ENCODE peak calls at places on chromosomes 1 and 21, in seven cellular contexts. One of them, this sample, is unnamed. For H3K4me1, the result is how much of the 10 kb centered on the place peaks cover.

GRCh38 chr1:1432566-1432950 is 2.9 kb upstream of the VWA1 start:
- DNase-seq in upper lobe of right lung: no peak
- DNase-seq in tibial artery: no peak
- DNase-seq in mesenchymal stem cell: no peak
- DNase-seq in heart right ventricle: no peak
- DNase-seq in mammary epithelial cell: no peak
- DNase-seq in lower lobe of right lung: no peak
- DNase-seq in this sample: no peak

GRCh38 chr1:111956155-111956817 is 33.2 kb downstream of the KCND3 start:
- DNase-seq in upper lobe of right lung: no peak
- DNase-seq in tibial artery: no peak
- DNase-seq in mesenchymal stem cell: no peak
- DNase-seq in heart right ventricle: no peak
- DNase-seq in mammary epithelial cell: no peak
- DNase-seq in lower lobe of right lung: no peak
- DNase-seq in this sample: no peak

GRCh38 chr1:21539933-21540332 is 30.7 kb downstream of the ALPL start:
- DNase-seq in upper lobe of right lung: no peak
- DNase-seq in tibial artery: no peak
- DNase-seq in mesenchymal stem cell: peak
- DNase-seq in heart right ventricle: peak
- DNase-seq in mammary epithelial cell: peak
- DNase-seq in lower lobe of right lung: peak
- DNase-seq in this sample: peak

GRCh38 chr1:164588388-164589341 is 29.7 kb downstream of the PBX1 start:
- DNase-seq in upper lobe of right lung: peak
- DNase-seq in tibial artery: peak
- DNase-seq in mesenchymal stem cell: peak
- DNase-seq in heart right ventricle: peak
- DNase-seq in mammary epithelial cell: no peak
- DNase-seq in lower lobe of right lung: peak
- DNase-seq in this sample: no peak

GRCh38 chr1:100452641-100453040 is 85.3 kb upstream of the GPR88 start:
- DNase-seq in upper lobe of right lung: no peak
- DNase-seq in tibial artery: no peak
- DNase-seq in mesenchymal stem cell: peak
- DNase-seq in heart right ventricle: no peak
- DNase-seq in mammary epithelial cell: peak
- DNase-seq in lower lobe of right lung: no peak
- DNase-seq in this sample: no peak

GRCh38 chr1:32099426-32099825 is 8.4 kb upstream of the KPNA6 start:
- DNase-seq in upper lobe of right lung: no peak
- DNase-seq in tibial artery: no peak
- DNase-seq in mesenchymal stem cell: no peak
- DNase-seq in heart right ventricle: no peak
- DNase-seq in mammary epithelial cell: no peak
- DNase-seq in lower lobe of right lung: no peak
- DNase-seq in this sample: no peak

GRCh38 chr1:217363319-217363718 is 267.6 kb downstream of the GPATCH2 start:
- DNase-seq in upper lobe of right lung: no peak
- DNase-seq in tibial artery: no peak
- DNase-seq in mesenchymal stem cell: no peak
- DNase-seq in heart right ventricle: no peak
- DNase-seq in mammary epithelial cell: peak
- DNase-seq in lower lobe of right lung: no peak
- DNase-seq in this sample: no peak

GRCh38 chr1:240188139-240188538 is 96.5 kb downstream of the FMN2 start:
- DNase-seq in upper lobe of right lung: no peak
- DNase-seq in tibial artery: no peak
- DNase-seq in mesenchymal stem cell: no peak
- DNase-seq in heart right ventricle: no peak
- DNase-seq in mammary epithelial cell: no peak
- DNase-seq in lower lobe of right lung: no peak
- DNase-seq in this sample: no peak

GRCh38 chr1:28751315-28752056 is 14.7 kb downstream of the YTHDF2 start:
- DNase-seq in upper lobe of right lung: no peak
- DNase-seq in tibial artery: no peak
- DNase-seq in mesenchymal stem cell: peak
- DNase-seq in heart right ventricle: no peak
- DNase-seq in mammary epithelial cell: peak
- DNase-seq in lower lobe of right lung: no peak
- DNase-seq in this sample: no peak

GRCh38 chr1:20732071-20732587 is 374 bp downstream of the SH2D5 start:
- DNase-seq in upper lobe of right lung: peak
- DNase-seq in tibial artery: no peak
- DNase-seq in mesenchymal stem cell: peak
- DNase-seq in heart right ventricle: peak
- DNase-seq in mammary epithelial cell: peak
- DNase-seq in lower lobe of right lung: no peak
- DNase-seq in this sample: peak

GRCh38 chr1:27418326-27418761 is 25.9 kb downstream of the GPR3 start:
- DNase-seq in upper lobe of right lung: no peak
- DNase-seq in tibial artery: peak
- DNase-seq in mesenchymal stem cell: peak
- DNase-seq in heart right ventricle: peak
- DNase-seq in mammary epithelial cell: peak
- DNase-seq in lower lobe of right lung: peak
- DNase-seq in this sample: no peak

GRCh38 chr1:211579434-211580302 is 707 bp upstream of the SLC30A1 start:
- DNase-seq in upper lobe of right lung: peak
- DNase-seq in tibial artery: peak
- DNase-seq in mesenchymal stem cell: peak
- DNase-seq in heart right ventricle: no peak
- DNase-seq in mammary epithelial cell: no peak
- DNase-seq in lower lobe of right lung: peak
- DNase-seq in this sample: peak

GRCh38 chr1:233387585-233387984 is 60.1 kb downstream of the MAP3K21 start:
- DNase-seq in upper lobe of right lung: no peak
- DNase-seq in tibial artery: no peak
- DNase-seq in mesenchymal stem cell: no peak
- DNase-seq in heart right ventricle: no peak
- DNase-seq in mammary epithelial cell: no peak
- DNase-seq in lower lobe of right lung: no peak
- DNase-seq in this sample: no peak

GRCh38 chr1:64295566-64295965 is 92.1 kb downstream of the UBE2U start:
- DNase-seq in upper lobe of right lung: no peak
- DNase-seq in tibial artery: no peak
- DNase-seq in mesenchymal stem cell: no peak
- DNase-seq in heart right ventricle: no peak
- DNase-seq in mammary epithelial cell: peak
- DNase-seq in lower lobe of right lung: no peak
- DNase-seq in this sample: no peak

GRCh38 chr1:245124644-245125043 is 30.1 kb upstream of the KIF26B start:
- DNase-seq in upper lobe of right lung: peak
- DNase-seq in tibial artery: no peak
- DNase-seq in mesenchymal stem cell: no peak
- DNase-seq in heart right ventricle: no peak
- DNase-seq in mammary epithelial cell: no peak
- DNase-seq in lower lobe of right lung: no peak
- DNase-seq in this sample: no peak

GRCh38 chr1:69055223-69055622 is 512.5 kb upstream of the LRRC7 start:
- DNase-seq in upper lobe of right lung: no peak
- DNase-seq in tibial artery: no peak
- DNase-seq in mesenchymal stem cell: no peak
- DNase-seq in heart right ventricle: no peak
- DNase-seq in mammary epithelial cell: peak
- DNase-seq in lower lobe of right lung: no peak
- DNase-seq in this sample: no peak

GRCh38 chr1:20725189-20726106 is 7.1 kb downstream of the SH2D5 start:
- DNase-seq in upper lobe of right lung: peak
- DNase-seq in tibial artery: no peak
- DNase-seq in mesenchymal stem cell: peak
- DNase-seq in heart right ventricle: no peak
- DNase-seq in mammary epithelial cell: peak
- DNase-seq in lower lobe of right lung: no peak
- DNase-seq in this sample: no peak

GRCh38 chr21:16424331-16424749 is 694.6 kb downstream of the USP25 start:
- DNase-seq in upper lobe of right lung: no peak
- DNase-seq in tibial artery: no peak
- DNase-seq in mesenchymal stem cell: no peak
- DNase-seq in heart right ventricle: no peak
- DNase-seq in mammary epithelial cell: peak
- DNase-seq in lower lobe of right lung: no peak
- DNase-seq in this sample: no peak

GRCh38 chr1:48250572-48250971 is 28.1 kb downstream of the SLC5A9 start:
- DNase-seq in upper lobe of right lung: no peak
- DNase-seq in tibial artery: no peak
- DNase-seq in mesenchymal stem cell: no peak
- DNase-seq in heart right ventricle: no peak
- DNase-seq in mammary epithelial cell: no peak
- DNase-seq in lower lobe of right lung: no peak
- DNase-seq in this sample: no peak

GRCh38 chr1:147579532-147580199 is 38.4 kb downstream of the BCL9 start:
- DNase-seq in upper lobe of right lung: peak
- DNase-seq in tibial artery: no peak
- DNase-seq in mesenchymal stem cell: peak
- DNase-seq in heart right ventricle: no peak
- DNase-seq in mammary epithelial cell: no peak
- DNase-seq in lower lobe of right lung: peak
- DNase-seq in this sample: no peak

DNA sequence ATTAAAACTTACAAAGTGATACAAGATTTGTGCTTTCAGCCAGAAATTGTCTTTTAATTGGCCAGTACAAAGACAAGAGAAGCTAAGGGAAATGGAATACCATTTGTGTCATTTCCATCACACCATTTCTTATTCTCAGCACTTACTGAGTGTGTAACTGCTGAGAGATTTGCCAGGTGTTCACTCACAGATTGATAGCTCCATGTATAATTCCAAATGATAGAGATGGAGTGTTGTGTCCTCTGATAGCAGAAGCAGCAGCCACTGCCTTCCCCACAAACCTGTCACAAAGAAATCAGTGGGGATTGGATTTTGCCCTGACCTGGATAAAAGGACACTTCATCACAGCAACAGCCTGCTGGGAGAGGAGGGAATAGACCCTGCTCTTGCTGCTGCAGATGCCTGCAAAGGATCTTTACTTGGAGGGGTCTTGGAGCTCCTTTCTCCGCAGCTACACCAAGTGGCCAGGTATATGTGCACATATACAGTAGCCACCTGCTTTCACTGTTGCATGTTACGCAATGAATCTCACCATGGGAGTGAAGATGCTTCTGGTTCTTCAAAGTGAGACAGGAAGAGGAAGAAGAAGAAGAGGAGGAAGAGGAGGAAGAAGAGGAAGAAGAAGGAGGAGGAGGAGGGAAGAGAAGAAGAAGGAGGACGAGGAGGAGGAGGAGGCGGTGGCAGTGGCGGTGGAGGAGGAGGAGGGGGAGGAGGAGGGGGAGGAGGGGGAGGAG is 78.7 kb upstream of the KCNJ15 start:
- DNase-seq in upper lobe of right lung: no peak
- DNase-seq in tibial artery: no peak
- DNase-seq in mesenchymal stem cell: no peak
- DNase-seq in heart right ventricle: no peak
- DNase-seq in mammary epithelial cell: no peak
- DNase-seq in lower lobe of right lung: no peak
- DNase-seq in this sample: no peak
- H3K4me1 ChIP-seq in upper lobe of right lung: under half
- H3K4me1 ChIP-seq in tibial artery: under half
- H3K4me1 ChIP-seq in mesenchymal stem cell: under half
- H3K4me1 ChIP-seq in heart right ventricle: under half
- H3K4me1 ChIP-seq in mammary epithelial cell: under half
- H3K4me1 ChIP-seq in lower lobe of right lung: under half
- H3K4me1 ChIP-seq in this sample: under half

DNA sequence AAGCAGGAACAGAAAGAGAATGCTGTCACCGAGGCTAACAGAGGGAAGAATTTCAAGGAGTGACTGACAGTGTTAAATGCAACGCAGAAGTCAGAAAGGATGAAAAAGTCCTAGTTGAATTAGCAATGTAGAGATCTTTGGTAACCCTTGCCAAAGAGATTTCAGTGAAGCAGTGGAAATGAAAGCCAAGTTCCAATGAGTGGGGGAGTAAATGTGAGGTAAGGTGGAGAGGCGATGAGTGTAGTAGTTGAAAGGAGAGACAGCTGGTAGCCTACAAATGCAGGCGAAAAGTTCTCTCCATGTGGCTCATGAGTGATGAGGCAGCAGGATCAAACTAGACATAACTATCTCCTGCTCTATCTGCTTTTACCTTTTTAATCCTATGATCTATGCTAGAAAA is 74.6 kb upstream of the IPO9 start:
- DNase-seq in upper lobe of right lung: no peak
- DNase-seq in tibial artery: no peak
- DNase-seq in mesenchymal stem cell: no peak
- DNase-seq in heart right ventricle: no peak
- DNase-seq in mammary epithelial cell: no peak
- DNase-seq in lower lobe of right lung: no peak
- DNase-seq in this sample: no peak
- H3K4me3 ChIP-seq in upper lobe of right lung: no peak
- H3K4me3 ChIP-seq in tibial artery: no peak
- H3K4me3 ChIP-seq in mesenchymal stem cell: peak
- H3K4me3 ChIP-seq in heart right ventricle: no peak
- H3K4me3 ChIP-seq in mammary epithelial cell: no peak
- H3K4me3 ChIP-seq in lower lobe of right lung: no peak
- H3K4me3 ChIP-seq in this sample: no peak

GRCh38 chr1:228082260-228082974 is at the start of gene ARF1:
- DNase-seq in upper lobe of right lung: peak
- DNase-seq in tibial artery: peak
- DNase-seq in mesenchymal stem cell: peak
- DNase-seq in heart right ventricle: peak
- DNase-seq in mammary epithelial cell: peak
- DNase-seq in lower lobe of right lung: peak
- DNase-seq in this sample: peak
- H3K4me1 ChIP-seq in upper lobe of right lung: under half
- H3K4me1 ChIP-seq in tibial artery: under half
- H3K4me1 ChIP-seq in mesenchymal stem cell: under half
- H3K4me1 ChIP-seq in heart right ventricle: half or more
- H3K4me1 ChIP-seq in mammary epithelial cell: under half
- H3K4me1 ChIP-seq in lower lobe of right lung: under half
- H3K4me1 ChIP-seq in this sample: under half

DNA sequence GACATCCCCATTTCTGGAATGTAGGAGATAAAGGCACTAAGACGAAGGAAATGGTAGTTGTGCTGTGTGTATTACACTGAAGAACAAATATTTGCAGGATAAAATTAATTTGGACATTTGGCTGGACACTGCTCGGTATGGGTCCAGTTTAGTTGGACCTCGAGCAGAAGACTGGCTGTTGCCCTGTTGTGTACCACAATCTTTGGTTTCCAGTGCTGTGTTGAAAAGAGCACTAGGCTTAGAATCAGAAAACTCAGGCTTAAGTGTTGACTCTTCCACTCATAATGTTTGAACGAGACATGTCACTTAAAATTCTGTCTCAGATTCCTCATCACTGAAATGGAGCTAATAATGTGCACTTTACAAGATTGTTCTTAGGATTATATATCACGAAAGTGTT is 1.2 kb upstream of the ARPC5 start:
- DNase-seq in upper lobe of right lung: no peak
- DNase-seq in tibial artery: no peak
- DNase-seq in mesenchymal stem cell: no peak
- DNase-seq in heart right ventricle: no peak
- DNase-seq in mammary epithelial cell: no peak
- DNase-seq in lower lobe of right lung: no peak
- DNase-seq in this sample: no peak
- H3K4me3 ChIP-seq in upper lobe of right lung: no peak
- H3K4me3 ChIP-seq in tibial artery: peak
- H3K4me3 ChIP-seq in mesenchymal stem cell: peak
- H3K4me3 ChIP-seq in heart right ventricle: peak
- H3K4me3 ChIP-seq in mammary epithelial cell: no peak
- H3K4me3 ChIP-seq in lower lobe of right lung: peak
- H3K4me3 ChIP-seq in this sample: peak